ENCODE peak calls at places on chromosomes 12 and 14, in seven cellular contexts. N is HS-5, I is left lung, Z is astrocyte of the hippocampus, H is WTC11, Q is PC-3, J is WERI-Rb-1. M is an unnamed sample.

GRCh38 chr12:89098390-89099102 is 253.8 kb downstream of the DUSP6 start:
- DNase-seq in N (no peak), I (no peak), Z (peak; percentile 62), H (peak; percentile 74), Q (no peak), J (peak; percentile 13), M (peak; percentile 10)

GRCh38 chr12:82124711-82125110 is 233.5 kb downstream of the CCDC59 start:
- DNase-seq in N (peak; percentile 75), I (no peak), Z (peak; percentile 83), H (no peak), Q (peak; percentile 2), J (no peak), M (no peak)

GRCh38 chr14:77498120-77498979 is at the start of gene ISM2:
- DNase-seq in N (no peak), I (no peak), Z (peak; percentile 68), H (peak; percentile 63), Q (peak; percentile 44), J (peak; percentile 54), M (no peak)

GRCh38 chr12:100789146-100789545 is 5.4 kb upstream of the ANO4 start:
- DNase-seq in N (no peak), I (no peak), Z (peak; percentile 66), H (no peak), Q (peak; percentile 8), J (no peak), M (no peak)

GRCh38 chr12:49748306-49748705 is 6.9 kb downstream of the TMBIM6 start:
- DNase-seq in N (no peak), I (no peak), Z (peak; percentile 22), H (no peak), Q (no peak), J (no peak), M (no peak)

GRCh38 chr12:26277511-26278246 is 82.3 kb downstream of the SSPN start:
- DNase-seq in N (no peak), I (no peak), Z (peak; percentile 94), H (no peak), Q (no peak), J (no peak), M (no peak)

GRCh38 chr14:101118746-101119610 is 215.5 kb upstream of the RTL1 start:
- DNase-seq in N (no peak), I (peak; percentile 27), Z (no peak), H (no peak), Q (no peak), J (no peak), M (no peak)

GRCh38 chr12:108643941-108644742 is 10.4 kb upstream of the SELPLG start:
- DNase-seq in N (no peak), I (peak; percentile 85), Z (peak; percentile 86), H (no peak), Q (peak; percentile 59), J (no peak), M (no peak)

GRCh38 chr12:120592121-120593049 is 11.2 kb upstream of the POP5 start:
- DNase-seq in N (no peak), I (no peak), Z (no peak), H (no peak), Q (no peak), J (no peak), M (no peak)

GRCh38 chr12:27619308-27619707 is 76.9 kb upstream of the REP15 start:
- DNase-seq in N (peak; percentile 95), I (no peak), Z (peak; percentile 59), H (no peak), Q (peak; percentile 99), J (no peak), M (no peak)

GRCh38 chr14:63677891-63678379 is 36.3 kb upstream of the WDR89 start:
- DNase-seq in N (peak; percentile 40), I (no peak), Z (peak; percentile 58), H (no peak), Q (peak; percentile 96), J (no peak), M (no peak)

GRCh38 chr14:35883677-35884293 is 57.6 kb downstream of the BRMS1L start:
- DNase-seq in N (no peak), I (no peak), Z (peak; percentile 62), H (no peak), Q (peak; percentile 60), J (peak; percentile 21), M (peak; percentile 17)

GRCh38 chr12:94589591-94590001 is 60.8 kb downstream of the TMCC3 start:
- DNase-seq in N (no peak), I (no peak), Z (no peak), H (no peak), Q (peak; percentile 67), J (no peak), M (no peak)

GRCh38 chr12:105561981-105562726 is 231.7 kb downstream of the C12orf75 start:
- DNase-seq in N (peak; percentile 80), I (peak; percentile 35), Z (peak; percentile 92), H (no peak), Q (peak; percentile 96), J (no peak), M (no peak)

GRCh38 chr12:77032406-77032805 is 33.0 kb downstream of the E2F7 start:
- DNase-seq in N (peak; percentile 81), I (no peak), Z (peak; percentile 43), H (no peak), Q (peak; percentile 55), J (no peak), M (no peak)

GRCh38 chr12:64796205-64796845 is 28.1 kb upstream of the TBC1D30 start:
- DNase-seq in N (peak; percentile 80), I (no peak), Z (peak; percentile 92), H (peak; percentile 44), Q (peak; percentile 98), J (peak; percentile 61), M (peak; percentile 88)

GRCh38 chr12:86349196-86349595 is 93.0 kb upstream of the MGAT4C start:
- DNase-seq in N (no peak), I (no peak), Z (no peak), H (no peak), Q (peak; percentile 19), J (no peak), M (peak; percentile 7)

GRCh38 chr12:114404451-114405198 is 1.3 kb downstream of the TBX5 start:
- DNase-seq in N (no peak), I (no peak), Z (no peak), H (no peak), Q (no peak), J (no peak), M (no peak)

GRCh38 chr12:57487055-57487596 is 742 bp upstream of the MARS1 start:
- DNase-seq in N (no peak), I (no peak), Z (no peak), H (no peak), Q (no peak), J (peak; percentile 80), M (no peak)

GRCh38 chr14:95741781-95742180 is 27.9 kb upstream of the TCL1A start:
- DNase-seq in N (no peak), I (no peak), Z (no peak), H (no peak), Q (no peak), J (no peak), M (no peak)

GRCh38 chr14:80491131-80491530 is 279.8 kb upstream of the DIO2 start:
- DNase-seq in N (no peak), I (no peak), Z (peak; percentile 31), H (peak; percentile 20), Q (no peak), J (no peak), M (no peak)

GRCh38 chr12:124036117-124037109 is 63.4 kb downstream of the ZNF664 start:
- DNase-seq in N (peak; percentile 15), I (no peak), Z (peak; percentile 75), H (no peak), Q (peak; percentile 70), J (peak; percentile 43), M (peak; percentile 75)

GRCh38 chr14:57714487-57714899 is 151.4 kb downstream of the SLC35F4 start:
- DNase-seq in N (no peak), I (no peak), Z (peak; percentile 23), H (no peak), Q (no peak), J (peak; percentile 43), M (no peak)

GRCh38 chr12:34016361-34016760 is 5.9 kb upstream of the ALG10 start:
- DNase-seq in N (no peak), I (no peak), Z (no peak), H (no peak), Q (no peak), J (no peak), M (no peak)

GRCh38 chr14:68951051-68951797 is 27.9 kb downstream of the ACTN1 start:
- DNase-seq in N (peak; percentile 95), I (peak; percentile 89), Z (peak; percentile 87), H (no peak), Q (peak; percentile 100), J (no peak), M (no peak)

GRCh38 chr12:16955083-16955657 is 349.2 kb upstream of the LMO3 start:
- DNase-seq in N (peak; percentile 64), I (no peak), Z (peak; percentile 16), H (no peak), Q (peak; percentile 79), J (no peak), M (no peak)

GRCh38 chr12:78970041-78970440 is 105.5 kb downstream of the SYT1 start:
- DNase-seq in N (no peak), I (no peak), Z (peak; percentile 16), H (no peak), Q (peak; percentile 54), J (no peak), M (no peak)

GRCh38 chr12:632102-632696 is 31.0 kb downstream of the NINJ2 start:
- DNase-seq in N (peak; percentile 56), I (no peak), Z (peak; percentile 98), H (peak; percentile 16), Q (peak; percentile 72), J (no peak), M (no peak)

GRCh38 chr12:75048763-75049162 is 160.9 kb downstream of the KCNC2 start:
- DNase-seq in N (no peak), I (no peak), Z (no peak), H (no peak), Q (no peak), J (no peak), M (no peak)

GRCh38 chr14:35343709-35344474 is 51.7 kb downstream of the PSMA6 start:
- DNase-seq in N (no peak), I (no peak), Z (no peak), H (no peak), Q (no peak), J (no peak), M (no peak)

GRCh38 chr14:90512332-90512951 is 115.6 kb downstream of the CALM1 start:
- DNase-seq in N (no peak), I (no peak), Z (no peak), H (no peak), Q (peak; percentile 18), J (no peak), M (no peak)

GRCh38 chr12:65330341-65330740 is 51.9 kb downstream of the MSRB3 start:
- DNase-seq in N (no peak), I (no peak), Z (peak; percentile 26), H (no peak), Q (no peak), J (no peak), M (no peak)

GRCh38 chr12:6263931-6264330 is 46.6 kb upstream of the PLEKHG6 start:
- DNase-seq in N (no peak), I (no peak), Z (no peak), H (no peak), Q (no peak), J (peak; percentile 58), M (peak; percentile 99)

M was measured in SK-N-DZ.